ENCODE peak calls at places on chromosomes 2 and 18, in five cellular contexts. V is HL-60, U is Peyer's patch, I is kidney epithelial cell, Z is K562. N is an unnamed sample.

GRCh38 chr2:22355816-22356433 is 1029.1 kb upstream of the KLHL29 start:
- DNase-seq in Z (peak; percentile 53), V (peak; percentile 2), I (no peak), U (no peak), N (no peak)

GRCh38 chr18:41326311-41326710 is 628.7 kb upstream of the PIK3C3 start:
- DNase-seq in U (no peak), Z (no peak), I (peak; percentile 77), V (no peak), N (no peak)

GRCh38 chr2:102588213-102588939 is 31.0 kb upstream of the SLC9A2 start:
- DNase-seq in V (no peak), Z (no peak), U (no peak), I (no peak), N (no peak)

GRCh38 chr18:3579701-3580100 is 129.7 kb downstream of the TGIF1 start:
- DNase-seq in I (peak; percentile 96), U (no peak), Z (no peak), V (no peak), N (no peak)

GRCh38 chr2:152355411-152355831 is 20.4 kb downstream of the FMNL2 start:
- DNase-seq in I (no peak), Z (no peak), U (no peak), V (no peak), N (no peak)

GRCh38 chr2:43467889-43468288 is 127.9 kb downstream of the THADA start:
- DNase-seq in Z (no peak), U (no peak), I (no peak), V (no peak), N (no peak)

GRCh38 chr18:45844938-45845337 is 19.5 kb downstream of the SIGLEC15 start:
- DNase-seq in U (no peak), I (no peak), V (no peak), Z (no peak), N (no peak)

GRCh38 chr2:109284816-109285215 is 155.8 kb downstream of the SH3RF3 start:
- DNase-seq in Z (no peak), U (no peak), V (no peak), I (no peak), N (no peak)

GRCh38 chr2:226760412-226761194 is 39.0 kb downstream of the IRS1 start:
- DNase-seq in Z (no peak), V (no peak), I (peak; percentile 60), U (no peak), N (no peak)

GRCh38 chr2:179429597-179429996 is 165.0 kb upstream of the SESTD1 start:
- DNase-seq in I (no peak), V (no peak), U (no peak), Z (no peak), N (no peak)

GRCh38 chr2:101290711-101291110 is 17.8 kb downstream of the RNF149 start:
- DNase-seq in V (no peak), U (no peak), Z (no peak), I (no peak), N (no peak)

GRCh38 chr2:182503886-182504285 is 77.0 kb upstream of the PDE1A start:
- DNase-seq in I (no peak), V (no peak), Z (no peak), U (no peak), N (no peak)

GRCh38 chr2:65064728-65065552 is 8.7 kb downstream of the CEP68 start:
- DNase-seq in Z (peak; percentile 51), V (peak; percentile 86), I (no peak), U (no peak), N (peak; percentile 89)

GRCh38 chr2:69159988-69160387 is 147.0 kb downstream of the ANTXR1 start:
- DNase-seq in I (no peak), U (no peak), Z (no peak), V (no peak), N (no peak)

GRCh38 chr2:156797832-156798231 is 361.7 kb downstream of the GPD2 start:
- DNase-seq in U (no peak), V (no peak), I (no peak), Z (no peak), N (no peak)

GRCh38 chr18:75844102-75844604 is 416.6 kb upstream of the SMIM21 start:
- DNase-seq in V (no peak), Z (no peak), U (no peak), I (no peak), N (no peak)

GRCh38 chr2:133574620-133575019 is 6.4 kb upstream of the NCKAP5 start:
- DNase-seq in U (no peak), I (no peak), Z (no peak), V (no peak), N (no peak)

GRCh38 chr2:154850532-154850931 is 152.0 kb downstream of the KCNJ3 start:
- DNase-seq in I (no peak), Z (no peak), U (no peak), V (no peak), N (no peak)

GRCh38 chr2:111121873-111122630 is 1.3 kb downstream of the BCL2L11 start:
- DNase-seq in V (no peak), I (no peak), U (peak; percentile 95), Z (peak; percentile 82), N (peak; percentile 93)

GRCh38 chr2:231527091-231527395 is 3.2 kb downstream of the NMUR1 start:
- DNase-seq in V (no peak), Z (no peak), I (no peak), U (no peak), N (no peak)

GRCh38 chr2:128646091-128646490 is 327.4 kb upstream of the HS6ST1 start:
- DNase-seq in I (no peak), U (no peak), V (no peak), Z (no peak), N (no peak)

GRCh38 chr2:1450935-1451334 is 37.7 kb downstream of the TPO start:
- DNase-seq in V (no peak), I (no peak), Z (no peak), U (no peak), N (no peak)

GRCh38 chr18:8912348-8913057 is 190.0 kb upstream of the NDUFV2 start:
- DNase-seq in U (peak; percentile 54), Z (peak; percentile 68), V (no peak), I (no peak), N (no peak)

DNA sequence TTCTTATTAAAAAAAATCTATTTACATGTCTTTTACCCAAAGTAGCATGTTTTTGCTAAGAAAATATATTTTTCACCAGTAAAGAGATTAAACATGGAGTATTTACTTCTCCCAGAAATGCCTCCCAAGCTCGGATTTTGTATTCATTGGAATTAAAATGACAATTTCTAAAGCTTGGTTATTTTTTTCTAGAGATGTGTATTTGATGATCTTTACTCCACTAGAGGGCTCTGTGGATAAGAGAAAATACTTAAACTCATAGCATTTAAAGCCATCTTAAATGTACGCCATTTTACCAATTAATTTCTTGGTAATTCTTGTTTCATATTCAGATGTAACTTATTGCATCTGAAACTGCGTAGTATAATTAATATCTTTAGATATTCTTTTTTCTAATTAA is 461.4 kb downstream of the GALR1 start:
- DNase-seq in U (no peak), Z (no peak), I (no peak), V (no peak), N (no peak)
- TF ChIP-seq CTCF in U (no peak), Z (peak; percentile 26), I (peak; percentile 21), V (peak; percentile 10), N (no peak)

GRCh38 chr2:36362291-36362690 is 6.7 kb downstream of the CRIM1 start:
- DNase-seq in I (no peak), Z (no peak), V (no peak), U (no peak), N (no peak)

GRCh38 chr2:36359006-36359580 is 3.5 kb downstream of the CRIM1 start:
- DNase-seq in U (no peak), I (no peak), Z (no peak), V (no peak), N (no peak)

GRCh38 chr2:36360063-36360462 is 4.5 kb downstream of the CRIM1 start:
- DNase-seq in U (no peak), Z (no peak), I (no peak), V (no peak), N (no peak)

GRCh38 chr2:36360834-36361233 is 5.3 kb downstream of the CRIM1 start:
- DNase-seq in U (no peak), V (no peak), I (no peak), Z (no peak), N (no peak)

DNA sequence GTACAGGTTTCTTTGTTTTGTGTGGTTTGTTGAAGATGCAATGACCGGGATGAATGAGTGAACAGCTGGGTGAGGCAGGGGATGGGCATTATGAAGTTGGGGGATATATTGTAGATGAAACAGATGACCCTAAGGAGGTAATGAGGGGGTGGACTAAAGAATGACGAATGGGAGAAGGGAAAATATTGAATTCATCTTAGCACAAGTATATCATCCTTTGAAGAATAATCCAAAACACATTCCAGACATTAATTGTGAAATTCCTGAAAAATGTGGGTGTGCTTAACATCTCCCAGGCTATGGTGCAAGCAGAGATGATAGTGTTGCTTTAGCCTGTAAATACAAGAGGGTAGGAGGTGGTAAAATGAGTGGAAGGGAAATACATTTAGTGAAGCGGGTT is 5.8 kb downstream of the CRIM1 start:
- DNase-seq in U (no peak), V (no peak), I (no peak), Z (no peak), N (no peak)
- H3K4me3 ChIP-seq in U (no peak overlapping the region), V (no peak overlapping the region), I (no peak overlapping the region), Z (no peak overlapping the region), N (peak overlapping the region; percentile 52)

GRCh38 chr2:164824865-164825264 is 16.8 kb downstream of the COBLL1 start:
- DNase-seq in I (no peak), V (no peak), Z (no peak), U (no peak), N (no peak)
- TF ChIP-seq CTCF in I (no peak), V (no peak), Z (no peak), U (no peak), N (no peak)

DNA sequence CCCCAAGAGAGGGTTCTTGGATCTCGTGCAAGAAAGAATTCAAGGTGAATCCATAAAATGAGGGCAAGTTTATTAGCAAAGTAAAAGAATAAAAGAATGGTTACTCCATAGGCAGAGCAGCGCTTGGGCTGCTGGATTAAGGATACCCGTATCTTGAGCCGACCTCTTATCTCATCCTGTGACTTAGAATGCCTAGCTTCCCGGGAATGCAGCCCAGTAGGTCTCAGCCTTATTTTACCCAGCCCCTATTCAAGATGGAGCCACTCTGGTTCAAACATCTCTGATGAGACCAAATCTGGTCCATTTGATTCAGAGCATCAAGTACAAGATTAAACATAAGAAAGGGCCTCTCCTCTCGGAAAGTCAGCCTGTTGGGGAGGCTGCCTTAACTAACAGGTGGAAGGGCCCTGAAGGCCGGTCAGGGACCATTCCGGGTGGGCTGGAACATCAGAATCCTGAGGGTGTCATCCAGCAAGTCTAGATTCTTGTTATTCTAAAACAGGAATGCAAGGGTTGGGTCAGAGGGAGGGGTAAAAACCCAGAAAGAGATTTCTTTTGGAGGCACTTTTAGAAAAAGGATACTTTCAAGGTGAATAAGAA is 5.8 kb downstream of the PSD4 start:
- DNase-seq in U (peak; percentile 5), V (no peak), I (no peak), Z (no peak), N (no peak)
- H3K4me3 ChIP-seq in U (no peak overlapping the region), V (no peak overlapping the region), I (no peak overlapping the region), Z (no peak overlapping the region), N (no peak overlapping the region)